ENCODE peak calls at places on chromosomes 2 and 18, in four cellular contexts. One of them, this sample, is unnamed. For H3K4me1, the result is how much of the 10 kb centered on the place peaks cover.

GRCh38 chr18:28086530-28087172 is 90.3 kb downstream of the CDH2 start:
- DNase-seq in fibroblast of lung: peak
- DNase-seq in endothelial cell of umbilical vein: no peak
- DNase-seq in vagina: no peak
- DNase-seq in this sample: no peak

GRCh38 chr2:202609381-202610145 is 25.2 kb upstream of the FAM117B start:
- DNase-seq in fibroblast of lung: no peak
- DNase-seq in endothelial cell of umbilical vein: no peak
- DNase-seq in vagina: no peak
- DNase-seq in this sample: peak

GRCh38 chr2:41038408-41038807 is 586.5 kb upstream of the SLC8A1 start:
- DNase-seq in fibroblast of lung: peak
- DNase-seq in endothelial cell of umbilical vein: peak
- DNase-seq in vagina: no peak
- DNase-seq in this sample: no peak

GRCh38 chr18:75287006-75287405 is 76.4 kb downstream of the TSHZ1 start:
- DNase-seq in fibroblast of lung: no peak
- DNase-seq in endothelial cell of umbilical vein: no peak
- DNase-seq in vagina: peak
- DNase-seq in this sample: no peak

GRCh38 chr2:101106453-101107181 is 44.6 kb downstream of the TBC1D8 start:
- DNase-seq in fibroblast of lung: no peak
- DNase-seq in endothelial cell of umbilical vein: peak
- DNase-seq in vagina: no peak
- DNase-seq in this sample: no peak

GRCh38 chr2:239553376-239554000 is 152.7 kb upstream of the HDAC4 start:
- DNase-seq in fibroblast of lung: no peak
- DNase-seq in endothelial cell of umbilical vein: no peak
- DNase-seq in vagina: no peak
- DNase-seq in this sample: no peak

GRCh38 chr2:48600204-48600813 is 17.3 kb upstream of the GTF2A1L start:
- DNase-seq in fibroblast of lung: peak
- DNase-seq in endothelial cell of umbilical vein: peak
- DNase-seq in vagina: no peak
- DNase-seq in this sample: no peak

GRCh38 chr2:220744861-220745260 is 827.2 kb downstream of the EPHA4 start:
- DNase-seq in fibroblast of lung: no peak
- DNase-seq in endothelial cell of umbilical vein: no peak
- DNase-seq in vagina: no peak
- DNase-seq in this sample: no peak

GRCh38 chr2:159149786-159150185 is 136.7 kb downstream of the WDSUB1 start:
- DNase-seq in fibroblast of lung: no peak
- DNase-seq in endothelial cell of umbilical vein: peak
- DNase-seq in vagina: no peak
- DNase-seq in this sample: no peak

GRCh38 chr2:10935953-10936942 is 24.5 kb downstream of the KCNF1 start:
- DNase-seq in fibroblast of lung: peak
- DNase-seq in endothelial cell of umbilical vein: peak
- DNase-seq in vagina: no peak
- DNase-seq in this sample: no peak

GRCh38 chr2:11583203-11583752 is 49.4 kb downstream of the GREB1 start:
- DNase-seq in fibroblast of lung: no peak
- DNase-seq in endothelial cell of umbilical vein: no peak
- DNase-seq in vagina: peak
- DNase-seq in this sample: no peak

GRCh38 chr2:234483568-234484251 is 13.2 kb downstream of the ARL4C start:
- DNase-seq in fibroblast of lung: no peak
- DNase-seq in endothelial cell of umbilical vein: no peak
- DNase-seq in vagina: no peak
- DNase-seq in this sample: no peak

GRCh38 chr2:12915792-12916191 is 199.1 kb downstream of the TRIB2 start:
- DNase-seq in fibroblast of lung: peak
- DNase-seq in endothelial cell of umbilical vein: no peak
- DNase-seq in vagina: no peak
- DNase-seq in this sample: no peak

GRCh38 chr2:186349508-186349907 is 136.6 kb upstream of the ZC3H15 start:
- DNase-seq in fibroblast of lung: peak
- DNase-seq in endothelial cell of umbilical vein: peak
- DNase-seq in vagina: no peak
- DNase-seq in this sample: no peak

GRCh38 chr2:111919362-111919761 is 21.0 kb downstream of the MERTK start:
- DNase-seq in fibroblast of lung: no peak
- DNase-seq in endothelial cell of umbilical vein: peak
- DNase-seq in vagina: no peak
- DNase-seq in this sample: no peak

GRCh38 chr2:161981016-161981415 is 93.0 kb downstream of the DPP4 start:
- DNase-seq in fibroblast of lung: no peak
- DNase-seq in endothelial cell of umbilical vein: no peak
- DNase-seq in vagina: no peak
- DNase-seq in this sample: no peak

GRCh38 chr2:27628767-27629709 is at the start of the genes CCDC121 and GPN1:
- DNase-seq in fibroblast of lung: peak
- DNase-seq in endothelial cell of umbilical vein: peak
- DNase-seq in vagina: peak
- DNase-seq in this sample: peak

GRCh38 chr2:233400341-233400740 is 46.0 kb downstream of the DGKD start:
- DNase-seq in fibroblast of lung: no peak
- DNase-seq in endothelial cell of umbilical vein: no peak
- DNase-seq in vagina: no peak
- DNase-seq in this sample: no peak

GRCh38 chr2:4168834-4169233 is 465.5 kb downstream of the DCDC2C start:
- DNase-seq in fibroblast of lung: no peak
- DNase-seq in endothelial cell of umbilical vein: no peak
- DNase-seq in vagina: no peak
- DNase-seq in this sample: no peak

GRCh38 chr2:5367321-5367720 is 324.9 kb upstream of the SOX11 start:
- DNase-seq in fibroblast of lung: no peak
- DNase-seq in endothelial cell of umbilical vein: no peak
- DNase-seq in vagina: no peak
- DNase-seq in this sample: no peak

GRCh38 chr2:199457147-199458016 is at the start of gene SATB2:
- DNase-seq in fibroblast of lung: peak
- DNase-seq in endothelial cell of umbilical vein: peak
- DNase-seq in vagina: no peak
- DNase-seq in this sample: peak

GRCh38 chr2:145563752-145564615 is 1044.1 kb upstream of the ZEB2 start:
- DNase-seq in fibroblast of lung: peak
- DNase-seq in endothelial cell of umbilical vein: peak
- DNase-seq in vagina: no peak
- DNase-seq in this sample: no peak

GRCh38 chr2:236745420-236746210 is 176.0 kb downstream of the ACKR3 start:
- DNase-seq in fibroblast of lung: peak
- DNase-seq in endothelial cell of umbilical vein: no peak
- DNase-seq in vagina: peak
- DNase-seq in this sample: peak

GRCh38 chr2:164992818-164993217 is 37.5 kb upstream of the SLC38A11 start:
- DNase-seq in fibroblast of lung: peak
- DNase-seq in endothelial cell of umbilical vein: peak
- DNase-seq in vagina: no peak
- DNase-seq in this sample: peak

GRCh38 chr2:9565436-9566153 is 10.0 kb upstream of the ADAM17 start:
- DNase-seq in fibroblast of lung: peak
- DNase-seq in endothelial cell of umbilical vein: peak
- DNase-seq in vagina: peak
- DNase-seq in this sample: no peak

GRCh38 chr2:31003717-31004116 is 134.5 kb downstream of the GALNT14 start:
- DNase-seq in fibroblast of lung: no peak
- DNase-seq in endothelial cell of umbilical vein: no peak
- DNase-seq in vagina: no peak
- DNase-seq in this sample: no peak
- H3K4me1 ChIP-seq in fibroblast of lung: under half
- H3K4me1 ChIP-seq in endothelial cell of umbilical vein: under half
- H3K4me1 ChIP-seq in vagina: under half
- H3K4me1 ChIP-seq in this sample: under half

GRCh38 chr2:42141687-42142475 is 27.3 kb upstream of the EML4 start:
- DNase-seq in fibroblast of lung: peak
- DNase-seq in endothelial cell of umbilical vein: peak
- DNase-seq in vagina: no peak
- DNase-seq in this sample: no peak

GRCh38 chr2:42136832-42137821 is 32.0 kb upstream of the EML4 start:
- DNase-seq in fibroblast of lung: peak
- DNase-seq in endothelial cell of umbilical vein: no peak
- DNase-seq in vagina: no peak
- DNase-seq in this sample: no peak

GRCh38 chr2:42140501-42140900 is 28.7 kb upstream of the EML4 start:
- DNase-seq in fibroblast of lung: no peak
- DNase-seq in endothelial cell of umbilical vein: no peak
- DNase-seq in vagina: no peak
- DNase-seq in this sample: no peak

GRCh38 chr2:42138163-42139016 is 30.8 kb upstream of the EML4 start:
- DNase-seq in fibroblast of lung: peak
- DNase-seq in endothelial cell of umbilical vein: peak
- DNase-seq in vagina: no peak
- DNase-seq in this sample: no peak

DNA sequence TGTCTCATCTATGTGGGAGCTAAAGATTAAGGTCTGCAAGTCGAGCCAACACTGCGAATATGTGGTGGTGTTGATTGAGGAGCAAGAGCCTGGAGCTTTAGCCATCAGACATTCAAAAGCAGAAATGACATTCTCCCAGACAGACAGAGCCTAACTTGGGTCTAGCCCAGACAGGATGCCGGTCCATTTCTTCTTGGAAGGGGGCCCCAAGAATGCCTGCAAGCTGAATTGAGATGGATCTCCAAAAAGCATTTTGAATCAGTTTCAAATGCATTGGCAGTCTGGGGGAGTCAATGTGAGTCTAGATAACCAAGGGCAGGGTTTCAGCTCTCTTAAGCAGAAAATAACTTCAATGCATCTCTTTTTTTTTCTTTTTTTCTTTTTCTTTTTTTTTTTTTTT is 30.0 kb upstream of the EML4 start:
- DNase-seq in fibroblast of lung: peak
- DNase-seq in endothelial cell of umbilical vein: no peak
- DNase-seq in vagina: no peak
- DNase-seq in this sample: no peak
- H3K4me1 ChIP-seq in fibroblast of lung: under half
- H3K4me1 ChIP-seq in endothelial cell of umbilical vein: under half
- H3K4me1 ChIP-seq in vagina: half or more
- H3K4me1 ChIP-seq in this sample: under half

DNA sequence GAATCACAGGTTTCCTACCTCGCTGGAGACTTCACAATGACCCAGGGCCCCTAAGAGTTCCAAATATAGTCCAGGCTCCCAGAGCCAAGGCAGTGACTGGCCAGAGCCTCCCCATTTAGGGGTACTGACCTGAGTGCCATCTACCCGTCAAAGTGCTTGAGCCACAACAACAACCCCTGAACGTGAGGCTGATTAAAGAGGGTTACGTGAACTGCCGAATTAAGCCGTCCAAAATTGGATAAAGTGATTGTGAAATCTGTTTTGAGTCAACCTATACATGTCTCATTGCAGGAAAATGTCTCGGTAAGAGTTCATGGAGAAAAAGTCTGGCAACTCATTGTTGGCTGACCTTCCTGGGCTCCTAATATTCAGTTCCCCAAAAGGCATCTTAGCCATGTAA is 116.4 kb downstream of the TTC32 start:
- DNase-seq in fibroblast of lung: peak
- DNase-seq in endothelial cell of umbilical vein: no peak
- DNase-seq in vagina: no peak
- DNase-seq in this sample: no peak
- H3K4me1 ChIP-seq in fibroblast of lung: under half
- H3K4me1 ChIP-seq in endothelial cell of umbilical vein: under half
- H3K4me1 ChIP-seq in vagina: under half
- H3K4me1 ChIP-seq in this sample: under half

GRCh38 chr2:241095594-241096290 is 6.3 kb downstream of the MTERF4 start:
- DNase-seq in fibroblast of lung: no peak
- DNase-seq in endothelial cell of umbilical vein: no peak
- DNase-seq in vagina: no peak
- DNase-seq in this sample: no peak
- H3K4me1 ChIP-seq in fibroblast of lung: under half
- H3K4me1 ChIP-seq in endothelial cell of umbilical vein: under half
- H3K4me1 ChIP-seq in vagina: under half
- H3K4me1 ChIP-seq in this sample: under half

DNA sequence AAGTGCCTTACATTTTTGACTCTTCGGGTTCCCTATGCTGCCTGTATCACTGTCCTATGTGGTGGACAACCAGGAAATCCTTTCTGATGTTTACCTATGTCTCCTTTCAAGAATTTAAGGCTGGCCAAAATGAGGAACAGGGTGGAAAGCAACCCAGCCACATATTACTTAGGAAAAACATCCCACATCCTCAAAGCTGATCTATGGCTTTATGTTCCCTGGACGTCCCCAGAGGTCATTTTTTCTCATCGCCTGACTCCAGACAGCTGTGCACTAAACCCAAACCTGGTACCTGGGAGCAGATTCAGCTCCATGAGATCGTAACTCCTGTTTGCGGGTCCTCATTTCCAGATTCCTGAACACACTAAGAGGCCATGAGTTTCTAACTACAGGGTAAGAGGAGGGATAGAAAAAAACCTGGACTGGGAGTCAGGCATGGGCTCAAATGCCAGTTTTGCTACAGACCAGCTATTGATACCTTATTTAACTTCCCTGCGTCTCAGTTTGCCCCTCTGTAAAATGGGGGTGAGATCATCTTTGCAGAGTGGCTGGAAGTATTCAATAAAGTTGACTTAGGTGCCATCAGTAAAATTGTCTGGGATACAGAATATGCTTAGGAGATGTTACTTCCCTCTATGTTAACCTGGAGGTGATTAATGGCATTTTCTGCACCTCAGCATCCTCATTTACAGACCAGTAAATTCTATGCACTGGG is 70.8 kb downstream of the TNS1 start:
- DNase-seq in fibroblast of lung: no peak
- DNase-seq in endothelial cell of umbilical vein: no peak
- DNase-seq in vagina: no peak
- DNase-seq in this sample: no peak
- H3K4me1 ChIP-seq in fibroblast of lung: half or more
- H3K4me1 ChIP-seq in endothelial cell of umbilical vein: under half
- H3K4me1 ChIP-seq in vagina: half or more
- H3K4me1 ChIP-seq in this sample: under half

DNA sequence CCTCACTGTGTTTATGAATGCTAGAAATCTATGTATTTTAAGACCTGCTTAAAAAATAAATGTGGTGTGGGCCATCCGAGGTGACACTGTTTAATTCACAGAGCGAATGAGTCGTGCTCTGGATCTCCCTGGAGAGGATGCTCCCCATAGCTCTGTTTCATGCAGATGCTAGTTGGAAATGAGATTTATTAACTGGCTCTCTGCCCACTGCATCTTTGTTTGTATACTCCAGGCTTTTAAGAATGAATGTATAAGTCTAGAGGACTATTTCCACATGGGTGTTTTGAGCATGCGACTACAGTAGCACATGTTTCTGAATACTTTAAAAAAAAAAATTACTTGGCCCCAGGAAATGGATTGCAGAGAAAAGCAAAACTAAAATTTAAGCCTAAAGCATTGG is 3.9 kb downstream of the MAPRE2 start:
- DNase-seq in fibroblast of lung: peak
- DNase-seq in endothelial cell of umbilical vein: peak
- DNase-seq in vagina: no peak
- DNase-seq in this sample: no peak
- H3K4me1 ChIP-seq in fibroblast of lung: under half
- H3K4me1 ChIP-seq in endothelial cell of umbilical vein: half or more
- H3K4me1 ChIP-seq in vagina: under half
- H3K4me1 ChIP-seq in this sample: under half

GRCh38 chr2:238242731-238243495 is 3.1 kb upstream of the HES6 start:
- DNase-seq in fibroblast of lung: no peak
- DNase-seq in endothelial cell of umbilical vein: no peak
- DNase-seq in vagina: no peak
- DNase-seq in this sample: no peak
- H3K4me1 ChIP-seq in fibroblast of lung: under half
- H3K4me1 ChIP-seq in endothelial cell of umbilical vein: under half
- H3K4me1 ChIP-seq in vagina: under half
- H3K4me1 ChIP-seq in this sample: under half